ENCODE peak calls at places on chromosomes 4 and X, in ten cellular contexts. N is LoVo; X is retinal pigment epithelial cell; B is Kasumi-1; U is BJ; J is RCC 7860; O is AG04449; L is T-helper 1 cell; F is NCI-H460; I is CD8-positive, alpha-beta T cell. A is an unnamed sample.

GRCh38 chr4:79083406-79084010 is 144.3 kb upstream of the PAQR3 start:
- DNase-seq in I (no peak), X (no peak), U (no peak), F (no peak), L (no peak), N (no peak), B (no peak), J (no peak), O (no peak), A (no peak)

GRCh38 chrX:2584659-2585470 is 84.1 kb upstream of the DHRSX start:
- DNase-seq in B (no peak), I (no peak), U (no peak), F (no peak), X (no peak), L (no peak), J (no peak), O (no peak), N (no peak), A (no peak)

GRCh38 chrX:49039598-49040375 is 3.4 kb downstream of the TFE3 start:
- DNase-seq in L (peak; percentile 8), U (peak; percentile 76), F (peak; percentile 96), X (peak; percentile 60), O (peak; percentile 74), J (peak; percentile 84), B (peak; percentile 81), I (peak; percentile 58), N (peak; percentile 27), A (peak; percentile 91)

GRCh38 chr4:8270912-8271815 is 1.6 kb downstream of the HTRA3 start:
- DNase-seq in L (no peak), O (no peak), F (no peak), B (no peak), I (no peak), X (no peak), N (no peak), J (no peak), U (no peak), A (no peak)

GRCh38 chr4:89365375-89366170 is 58.0 kb upstream of the GPRIN3 start:
- DNase-seq in N (peak; percentile 18), F (no peak), I (no peak), B (no peak), U (no peak), X (no peak), J (no peak), O (no peak), L (no peak), A (peak; percentile 59)

GRCh38 chr4:97819314-97819713 is 324.0 kb downstream of the STPG2 start:
- DNase-seq in U (no peak), F (no peak), O (no peak), N (no peak), J (no peak), L (no peak), I (no peak), B (no peak), X (no peak), A (no peak)

GRCh38 chrX:133881011-133881410 is 104.4 kb downstream of the GPC3 start:
- DNase-seq in L (no peak), X (no peak), O (no peak), J (no peak), B (no peak), U (no peak), F (no peak), I (no peak), N (no peak), A (no peak)

GRCh38 chrX:47523297-47523696 is 37.7 kb upstream of the ARAF start:
- DNase-seq in X (no peak), O (no peak), I (peak; percentile 90), B (peak; percentile 60), F (peak; percentile 78), J (peak; percentile 64), U (no peak), L (peak; percentile 52), N (peak; percentile 75), A (peak; percentile 29)

GRCh38 chr4:47930971-47931804 is 16.8 kb upstream of the NFXL1 start:
- DNase-seq in O (peak; percentile 29), N (no peak), I (no peak), U (no peak), L (no peak), F (no peak), J (no peak), B (no peak), X (no peak), A (peak; percentile 31)

GRCh38 chr4:130053723-130054122 is 957.8 kb downstream of the C4orf33 start:
- DNase-seq in L (no peak), J (no peak), U (no peak), F (no peak), B (no peak), X (no peak), O (no peak), I (no peak), N (no peak), A (no peak)

GRCh38 chr4:128796934-128797333 is 12.6 kb upstream of the JADE1 start:
- DNase-seq in F (peak; percentile 49), J (peak; percentile 23), X (peak; percentile 64), O (no peak), U (no peak), L (no peak), N (peak; percentile 6), I (no peak), B (no peak), A (peak; percentile 51)

GRCh38 chr4:120314969-120315368 is 248.3 kb upstream of the MAD2L1 start:
- DNase-seq in B (no peak), I (no peak), X (no peak), O (no peak), U (no peak), F (no peak), J (no peak), L (no peak), N (no peak), A (no peak)

GRCh38 chr4:4694296-4694772 is 152.5 kb upstream of the STX18 start:
- DNase-seq in L (no peak), U (no peak), I (no peak), X (no peak), B (no peak), N (peak; percentile 19), F (no peak), O (no peak), J (no peak), A (peak; percentile 42)

GRCh38 chr4:91963489-91963888 is 340.3 kb upstream of the GRID2 start:
- DNase-seq in X (no peak), I (no peak), B (no peak), L (no peak), N (no peak), F (no peak), O (no peak), U (no peak), J (no peak), A (no peak)

GRCh38 chrX:18394477-18394876 is 30.9 kb upstream of the CDKL5 start:
- DNase-seq in N (no peak), L (no peak), B (no peak), O (no peak), J (peak; percentile 38), F (no peak), I (no peak), X (no peak), U (no peak), A (no peak)

GRCh38 chr4:140004580-140005314 is 149.2 kb downstream of the MAML3 start:
- DNase-seq in L (no peak), U (peak; percentile 2), I (no peak), X (no peak), O (no peak), F (no peak), J (no peak), B (no peak), N (no peak), A (peak; percentile 8)

GRCh38 chr4:74258949-74259348 is 49.3 kb upstream of the EPGN start:
- DNase-seq in J (no peak), B (no peak), I (no peak), F (no peak), U (no peak), X (peak; percentile 43), L (no peak), O (no peak), N (no peak), A (peak; percentile 49)

GRCh38 chr4:4480685-4481393 is 61.0 kb downstream of the STX18 start:
- DNase-seq in X (no peak), J (no peak), F (no peak), N (no peak), B (peak; percentile 53), L (no peak), I (no peak), O (no peak), U (peak; percentile 11), A (peak; percentile 31)

GRCh38 chr4:12993923-12994322 is 490.2 kb downstream of the RAB28 start:
- DNase-seq in N (no peak), J (no peak), L (no peak), B (no peak), U (no peak), O (no peak), F (no peak), X (no peak), I (no peak), A (no peak)

GRCh38 chr4:141041021-141041476 is 92.2 kb downstream of the RNF150 start:
- DNase-seq in L (no peak), F (no peak), O (no peak), I (no peak), X (no peak), B (no peak), U (no peak), N (no peak), J (no peak), A (no peak)

GRCh38 chr4:170259631-170260153 is 169.9 kb upstream of the AADAT start:
- DNase-seq in X (peak; percentile 83), F (peak; percentile 91), U (peak; percentile 14), J (peak; percentile 81), B (peak; percentile 98), O (peak; percentile 74), N (peak; percentile 85), I (no peak), L (no peak), A (peak; percentile 89)

GRCh38 chrX:134184936-134185335 is 52.0 kb upstream of the CCDC160 start:
- DNase-seq in L (no peak), U (no peak), O (no peak), N (no peak), B (no peak), F (no peak), I (no peak), X (no peak), J (no peak), A (no peak)

GRCh38 chrX:108417257-108417656 is 21.0 kb downstream of the COL4A6 start:
- DNase-seq in F (no peak), X (no peak), I (no peak), L (no peak), N (no peak), J (no peak), B (no peak), O (no peak), U (no peak), A (no peak)

GRCh38 chr4:188658958-188659522 is 519.8 kb downstream of the TRIML1 start:
- DNase-seq in J (no peak), I (no peak), L (no peak), U (no peak), N (no peak), F (no peak), B (no peak), X (no peak), O (no peak), A (no peak)

A was measured in renal cortical epithelial cell.